ENCODE peak calls at places on chromosomes 16 and 17, in four cellular contexts. K is lower lobe of right lung; Y is foreskin fibroblast; O is stimulated activated CD8-positive, alpha-beta memory T cell treated with anti-CD3 and anti-CD28 coated beads, Interleukin-4, amount 100 ng/mL, for 48 hours. X is an unnamed sample.

GRCh38 chr17:67488768-67489167 is 111.7 kb downstream of the PITPNC1 start:
- DNase-seq in K (no peak), Y (no peak), O (no peak), X (no peak)

GRCh38 chr17:81259058-81259605 is 20.0 kb downstream of the NDUFAF8 start:
- DNase-seq in K (no peak), Y (no peak), O (no peak), X (no peak)

GRCh38 chr16:67016681-67017450 is 12.1 kb upstream of the CBFB start:
- DNase-seq in K (peak), Y (no peak), O (peak), X (no peak)

GRCh38 chr16:73390936-73391335 is 343.0 kb upstream of the ZFHX3 start:
- DNase-seq in K (no peak), Y (no peak), O (no peak), X (no peak)

GRCh38 chr17:43356450-43356849 is 42.3 kb upstream of the ARL4D start:
- DNase-seq in K (no peak), Y (no peak), O (no peak), X (no peak)

GRCh38 chr16:11004957-11005610 is 60.7 kb downstream of the CLEC16A start:
- DNase-seq in K (no peak), Y (peak), O (no peak), X (no peak)

GRCh38 chr16:67865318-67865717 is 7.5 kb upstream of the EDC4 start:
- DNase-seq in K (no peak), Y (no peak), O (no peak), X (no peak)

GRCh38 chr16:56357765-56358322 is 67.5 kb downstream of the AMFR start:
- DNase-seq in K (peak), Y (no peak), O (no peak), X (no peak)

GRCh38 chr16:77807-78443 is at the start of gene MPG:
- DNase-seq in K (peak), Y (peak), O (peak), X (peak)

GRCh38 chr17:17792551-17793377 is 44.0 kb downstream of the SREBF1 start:
- DNase-seq in K (no peak), Y (no peak), O (peak), X (no peak)

GRCh38 chr17:5410594-5411272 is 8.7 kb downstream of the NUP88 start:
- DNase-seq in K (no peak), Y (no peak), O (no peak), X (no peak)

GRCh38 chr16:25018972-25019617 is 3.9 kb upstream of the ARHGAP17 start:
- DNase-seq in K (no peak), Y (no peak), O (no peak), X (no peak)

GRCh38 chr16:85465328-85466307 is 147.5 kb upstream of the GSE1 start:
- DNase-seq in K (no peak), Y (peak), O (no peak), X (no peak)

GRCh38 chr17:4318596-4318995 is 47.9 kb downstream of the UBE2G1 start:
- DNase-seq in K (no peak), Y (no peak), O (no peak), X (no peak)

GRCh38 chr17:83159204-83160049 is 80.0 kb downstream of the METRNL start:
- DNase-seq in K (no peak), Y (no peak), O (no peak), X (no peak)

GRCh38 chr17:73166731-73167581 is 2.1 kb downstream of the SSTR2 start:
- DNase-seq in K (no peak), Y (peak), O (no peak), X (peak)

GRCh38 chr16:85323961-85324253 is 211.6 kb upstream of the CIBAR2 start:
- DNase-seq in K (no peak), Y (no peak), O (no peak), X (no peak)

GRCh38 chr16:47873434-47873833 is 282.4 kb downstream of the ABCC12 start:
- DNase-seq in K (no peak), Y (no peak), O (no peak), X (no peak)